ENCODE peak calls at places on chromosomes 6 and 20, in five cellular contexts. Q is heart right ventricle, K is endothelial cell, W is left lung, Z is upper lobe of right lung. J is an unnamed sample.

GRCh38 chr6:134510121-134510520 is 192.2 kb upstream of the SGK1 start:
- DNase-seq in K (no peak), Q (no peak), W (no peak), Z (no peak), J (no peak)

GRCh38 chr6:47376930-47377329 is 67.2 kb upstream of the TNFRSF21 start:
- DNase-seq in W (no peak), Q (no peak), Z (no peak), K (no peak), J (no peak)

GRCh38 chr6:126072172-126072571 is 85.8 kb downstream of the TRMT11 start:
- DNase-seq in Q (no peak), K (no peak), W (no peak), Z (no peak), J (no peak)

GRCh38 chr6:146590492-146590891 is 8.3 kb upstream of the ADGB start:
- DNase-seq in Z (no peak), Q (no peak), W (no peak), K (no peak), J (no peak)

GRCh38 chr6:106510090-106510970 is 119.0 kb downstream of the RTN4IP1 start:
- DNase-seq in W (peak; percentile 95), Z (peak; percentile 92), K (peak; percentile 36), Q (peak; percentile 38), J (peak; percentile 74)

GRCh38 chr20:5714261-5715041 is 35.8 kb upstream of the SHLD1 start:
- DNase-seq in W (no peak), Q (no peak), Z (no peak), K (peak; percentile 53), J (no peak)

GRCh38 chr6:1625352-1625773 is 15.6 kb downstream of the FOXC1 start:
- DNase-seq in Q (no peak), Z (no peak), W (no peak), K (no peak), J (no peak)

GRCh38 chr20:8557711-8558110 is 425.6 kb downstream of the PLCB1 start:
- DNase-seq in K (no peak), Q (no peak), Z (no peak), W (no peak), J (no peak)

GRCh38 chr6:7636151-7636550 is 46.2 kb downstream of the SNRNP48 start:
- DNase-seq in Z (no peak), Q (no peak), W (no peak), K (no peak), J (no peak)

GRCh38 chr20:53321596-53321995 is 272.0 kb downstream of the ZNF217 start:
- DNase-seq in K (no peak), Q (no peak), W (no peak), Z (no peak), J (no peak)

GRCh38 chr20:15320941-15321340 is 983.5 kb upstream of the FLRT3 start:
- DNase-seq in Q (no peak), Z (no peak), K (no peak), W (no peak), J (no peak)

GRCh38 chr20:1127840-1128239 is 9.4 kb downstream of the PSMF1 start:
- DNase-seq in K (no peak), Q (no peak), W (no peak), Z (no peak), J (no peak)

GRCh38 chr6:41503841-41504525 is 42.2 kb upstream of the FOXP4 start:
- DNase-seq in Z (no peak), W (no peak), Q (no peak), K (peak; percentile 26), J (peak; percentile 77)

GRCh38 chr6:6007311-6008113 is 787 bp upstream of the NRN1 start:
- DNase-seq in Q (peak; percentile 28), K (peak; percentile 54), Z (no peak), W (no peak), J (peak; percentile 64)
- TF ChIP-seq CTCF in Q (no peak), K (peak; percentile 33), Z (peak; percentile 21), W (no peak), J (peak; percentile 51)

GRCh38 chr6:71621918-71622519 is 264.3 kb upstream of the RIMS1 start:
- DNase-seq in Q (no peak), W (no peak), Z (no peak), K (no peak), J (no peak)
- TF ChIP-seq CTCF in Q (no peak), W (peak; percentile 18), Z (peak; percentile 38), K (peak; percentile 49), J (no peak)

GRCh38 chr20:49712118-49712517 is 1.6 kb downstream of the B4GALT5 start:
- DNase-seq in K (no peak), W (no peak), Z (no peak), Q (no peak), J (no peak)

GRCh38 chr20:49712918-49713778 is 530 bp downstream of the B4GALT5 start:
- DNase-seq in Q (peak; percentile 53), K (peak; percentile 34), W (peak; percentile 87), Z (peak; percentile 78), J (peak; percentile 59)

GRCh38 chr20:49715466-49715865 is 1.8 kb upstream of the B4GALT5 start:
- DNase-seq in Z (no peak), K (no peak), W (no peak), Q (no peak), J (no peak)

GRCh38 chr20:49711331-49711987 is 2.2 kb downstream of the B4GALT5 start:
- DNase-seq in Q (no peak), W (no peak), Z (no peak), K (no peak), J (no peak)

GRCh38 chr20:49713779-49714712 is at the start of gene B4GALT5:
- DNase-seq in Z (peak; percentile 87), W (peak; percentile 94), Q (peak; percentile 76), K (peak; percentile 81), J (peak; percentile 89)
- TF ChIP-seq CTCF in Z (no peak), W (no peak), Q (no peak), K (no peak), J (no peak)

GRCh38 chr6:26251354-26252081 is 113.5 kb upstream of the BTN3A2 start:
- DNase-seq in Z (peak; percentile 70), K (peak; percentile 41), Q (peak; percentile 23), W (peak; percentile 86), J (peak; percentile 82)

GRCh38 chr6:26249709-26249958 is 115.4 kb upstream of the BTN3A2 start:
- DNase-seq in Z (no peak), W (no peak), K (no peak), Q (no peak), J (no peak)

GRCh38 chr6:26246553-26246952 is 118.4 kb upstream of the BTN3A2 start:
- DNase-seq in K (no peak), W (peak; percentile 38), Q (no peak), Z (no peak), J (no peak)

GRCh38 chr6:26250806-26251075 is 114.3 kb upstream of the BTN3A2 start:
- DNase-seq in K (no peak), Z (no peak), W (no peak), Q (no peak), J (no peak)

DNA sequence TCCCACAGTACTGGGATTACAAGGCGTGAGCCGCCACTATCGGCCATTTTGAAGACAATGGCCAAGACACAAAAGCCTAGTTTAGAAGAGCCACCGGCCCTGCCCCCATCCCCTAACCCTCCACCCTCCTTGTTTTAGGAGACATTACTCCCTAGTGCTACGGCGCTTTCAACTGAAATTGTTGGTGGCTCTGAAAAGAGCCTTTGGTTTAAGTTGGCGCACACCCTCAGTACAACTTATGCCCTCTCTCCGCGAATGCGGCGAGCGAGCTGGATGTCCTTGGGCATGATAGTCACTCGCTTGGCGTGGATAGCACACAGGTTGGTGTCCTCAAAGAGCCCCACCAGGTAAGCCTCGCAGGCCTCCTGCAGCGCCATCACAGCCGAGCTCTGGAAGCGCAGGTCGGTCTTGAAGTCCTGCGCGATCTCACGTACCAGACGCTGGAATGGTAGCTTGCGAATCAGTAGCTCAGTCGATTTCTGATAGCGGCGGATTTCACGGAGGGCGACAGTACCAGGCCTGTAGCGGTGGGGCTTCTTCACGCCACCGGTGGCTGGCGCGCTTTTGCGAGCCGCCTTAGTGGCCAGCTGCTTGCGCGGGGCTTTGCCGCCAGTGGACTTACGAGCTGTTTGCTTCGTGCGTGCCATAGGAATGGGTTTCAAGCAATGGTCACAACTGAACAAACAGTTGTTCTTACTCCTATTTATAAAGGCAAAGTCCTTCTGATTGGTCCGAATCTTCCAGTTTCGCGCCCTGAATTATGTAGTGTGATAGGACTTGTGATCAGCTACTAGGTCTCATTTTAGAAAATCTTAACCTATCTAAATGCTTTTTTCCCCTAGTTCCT is 114.8 kb upstream of the BTN3A2 start:
- DNase-seq in Z (peak; percentile 71), W (peak; percentile 85), K (peak; percentile 47), Q (peak; percentile 39), J (peak; percentile 65)
- TF ChIP-seq CTCF in Z (peak; percentile 21), W (no peak), K (peak; percentile 11), Q (no peak), J (peak; percentile 54)

GRCh38 chr6:163402616-163403015 is 11.9 kb upstream of the QKI start:
- DNase-seq in Z (no peak), Q (no peak), W (no peak), K (no peak), J (no peak)

GRCh38 chr6:163405412-163406309 is 8.9 kb upstream of the QKI start:
- DNase-seq in Q (peak; percentile 69), Z (peak; percentile 89), K (no peak), W (peak; percentile 93), J (peak; percentile 46)

GRCh38 chr6:163406830-163407229 is 7.7 kb upstream of the QKI start:
- DNase-seq in Z (no peak), Q (no peak), W (no peak), K (no peak), J (no peak)

GRCh38 chr6:163406320-163406719 is 8.2 kb upstream of the QKI start:
- DNase-seq in Z (no peak), W (no peak), Q (no peak), K (no peak), J (no peak)

DNA sequence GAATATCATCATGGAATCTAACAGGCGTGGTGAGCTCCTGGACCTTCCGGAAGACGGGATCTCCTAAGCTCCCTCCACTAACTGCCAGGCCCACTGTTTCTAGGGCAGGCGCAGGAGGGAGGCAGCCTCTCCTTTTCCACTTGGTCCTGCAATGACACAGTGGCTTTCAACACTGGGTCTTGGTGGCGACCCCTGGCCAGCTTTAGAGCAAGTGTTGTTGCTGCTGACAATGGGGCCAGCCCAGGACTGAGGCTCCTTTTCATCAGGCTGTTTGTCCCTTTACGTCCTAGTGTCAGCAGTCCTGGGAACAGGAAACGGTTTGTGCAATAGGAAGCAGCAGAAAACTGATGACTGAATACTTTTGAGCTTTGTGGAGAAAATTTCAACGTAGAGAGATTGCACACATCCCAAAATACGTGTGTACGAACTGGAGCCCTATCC is 9.7 kb upstream of the QKI start:
- DNase-seq in K (no peak), W (peak; percentile 77), Q (peak; percentile 27), Z (peak; percentile 71), J (no peak)
- TF ChIP-seq CTCF in K (no peak), W (no peak), Q (no peak), Z (no peak), J (no peak)

DNA sequence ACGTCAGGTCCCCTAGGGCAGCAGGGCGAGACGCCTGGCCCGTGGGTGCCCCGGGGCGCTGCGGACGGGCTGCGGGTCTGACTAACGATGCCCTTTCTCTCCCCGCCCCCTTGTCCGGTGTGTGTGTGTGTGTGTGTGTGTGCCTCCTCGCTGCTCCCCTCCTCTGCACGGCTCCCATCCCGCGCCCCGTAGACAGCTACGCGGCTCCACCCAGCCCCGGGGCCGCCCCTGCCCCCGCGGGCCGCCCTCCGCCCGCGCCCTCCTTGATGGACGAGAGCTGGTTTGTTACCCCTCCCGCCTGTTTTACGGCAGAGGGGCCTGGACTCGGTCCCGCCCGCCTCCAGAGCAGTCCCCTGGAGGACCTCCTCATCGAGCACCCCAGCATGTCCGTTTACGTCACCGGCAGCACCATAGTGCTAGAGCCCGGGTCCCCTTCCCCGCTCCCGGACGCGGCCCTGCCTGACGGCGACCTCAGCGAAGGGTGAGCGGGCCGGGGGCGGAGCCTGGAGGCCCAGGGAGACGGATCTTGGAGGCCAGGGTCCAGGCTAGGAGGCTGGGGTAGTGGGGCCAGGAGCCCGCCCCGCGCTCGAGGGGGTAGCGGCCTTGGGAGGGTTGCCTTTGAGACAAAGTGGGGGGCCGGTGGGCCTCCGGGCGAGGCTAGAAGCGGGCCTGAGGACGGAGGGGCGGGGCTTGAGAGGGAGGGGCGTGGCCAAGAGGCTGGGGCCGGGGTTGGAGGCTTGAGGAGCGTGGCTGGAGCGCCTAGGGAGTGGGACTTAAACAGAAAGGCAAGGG is 5.1 kb downstream of the TP53INP2 start:
- DNase-seq in W (peak; percentile 94), Q (peak; percentile 86), Z (peak; percentile 93), K (peak; percentile 65), J (peak; percentile 94)
- TF ChIP-seq CTCF in W (no peak), Q (no peak), Z (no peak), K (peak; percentile 9), J (no peak)

J was measured in GM13976.